ENCODE peak calls at places on chromosomes 2 and 18, in six cellular contexts. I is IMR-90; E is psoas muscle; T is tibial nerve; Q is naive thymus-derived CD4-positive, alpha-beta T cell; F is Karpas-422. M is an unnamed sample.

GRCh38 chr2:209721497-209721896 is 50.1 kb upstream of the UNC80 start:
- DNase-seq in F (no peak), T (no peak), I (no peak), E (no peak), Q (no peak), M (no peak)

GRCh38 chr2:212284166-212284565 is 254.4 kb downstream of the ERBB4 start:
- DNase-seq in I (no peak), Q (no peak), F (no peak), T (no peak), E (no peak), M (no peak)

GRCh38 chr2:240200230-240201051 is 60.0 kb upstream of the OTOS start:
- DNase-seq in T (no peak), Q (no peak), I (peak), F (no peak), E (no peak), M (peak)

GRCh38 chr2:33208400-33208799 is 261.6 kb downstream of the LTBP1 start:
- DNase-seq in E (no peak), Q (no peak), I (no peak), T (no peak), F (peak), M (no peak)

GRCh38 chr18:31587538-31587937 is 4.1 kb upstream of the TTR start:
- DNase-seq in F (no peak), Q (no peak), T (no peak), I (peak), E (no peak), M (no peak)

GRCh38 chr2:71215447-71215846 is 11.5 kb downstream of the PAIP2B start:
- DNase-seq in Q (no peak), I (no peak), T (no peak), E (no peak), F (no peak), M (no peak)

GRCh38 chr2:238694136-238694755 is 153.6 kb upstream of the TWIST2 start:
- DNase-seq in E (no peak), I (no peak), T (no peak), Q (no peak), F (no peak), M (no peak)

GRCh38 chr2:14301331-14301730 is 331.2 kb upstream of the LRATD1 start:
- DNase-seq in T (no peak), Q (no peak), E (no peak), I (no peak), F (no peak), M (peak)

GRCh38 chr2:119085613-119086012 is 72.9 kb downstream of the C1QL2 start:
- DNase-seq in Q (no peak), I (no peak), T (no peak), E (no peak), F (no peak), M (no peak)

GRCh38 chr18:34970106-34970505 is 71.1 kb upstream of the MAPRE2 start:
- DNase-seq in I (peak), E (no peak), Q (no peak), T (no peak), F (no peak), M (no peak)

GRCh38 chr2:171247741-171248140 is 87.0 kb upstream of the TLK1 start:
- DNase-seq in Q (no peak), F (no peak), I (no peak), E (no peak), T (no peak), M (no peak)

GRCh38 chr2:31886700-31887099 is 124.1 kb downstream of the MEMO1 start:
- DNase-seq in F (peak), I (no peak), Q (no peak), T (no peak), E (no peak), M (peak)

GRCh38 chr2:110802213-110802932 is 70.0 kb downstream of the ACOXL start:
- DNase-seq in I (no peak), E (no peak), T (no peak), Q (no peak), F (no peak), M (peak)

GRCh38 chr2:241822264-241822623 is 13.3 kb downstream of the NEU4 start:
- DNase-seq in F (no peak), E (no peak), T (no peak), Q (no peak), I (no peak), M (no peak)

GRCh38 chr2:165776796-165777195 is 17.3 kb downstream of the GALNT3 start:
- DNase-seq in I (no peak), E (no peak), Q (no peak), F (no peak), T (no peak), M (no peak)

GRCh38 chr2:121617042-121617599 is 32.1 kb downstream of the CLASP1 start:
- DNase-seq in I (peak), F (no peak), E (no peak), Q (peak), T (no peak), M (no peak)

GRCh38 chr18:11955299-11956029 is 25.8 kb upstream of the IMPA2 start:
- DNase-seq in E (peak), T (peak), Q (no peak), I (peak), F (no peak), M (peak)

GRCh38 chr2:12796617-12797016 is 79.9 kb downstream of the TRIB2 start:
- DNase-seq in T (peak), I (no peak), Q (no peak), F (no peak), E (peak), M (no peak)

GRCh38 chr2:30503007-30503691 is 56.1 kb downstream of the LCLAT1 start:
- DNase-seq in F (peak), E (no peak), I (no peak), Q (peak), T (no peak), M (no peak)

GRCh38 chr2:31125918-31126695 is 12.1 kb downstream of the GALNT14 start:
- DNase-seq in T (no peak), Q (no peak), F (no peak), I (no peak), E (no peak), M (no peak)

GRCh38 chr2:150063432-150063889 is 424.0 kb downstream of the RND3 start:
- DNase-seq in E (no peak), F (no peak), T (no peak), I (peak), Q (no peak), M (no peak)

GRCh38 chr2:174878537-174879147 is 114.4 kb upstream of the CHRNA1 start:
- DNase-seq in I (peak), T (no peak), Q (no peak), F (no peak), E (peak), M (no peak)

GRCh38 chr2:128440666-128441340 is 122.1 kb upstream of the HS6ST1 start:
- DNase-seq in I (no peak), Q (no peak), E (no peak), T (no peak), F (no peak), M (peak)

GRCh38 chr18:51510020-51510419 is 312.5 kb upstream of the MEX3C start:
- DNase-seq in I (no peak), E (no peak), Q (no peak), T (no peak), F (no peak), M (no peak)

GRCh38 chr2:129936334-129936934 is 43.0 kb upstream of the RAB6C start:
- DNase-seq in T (no peak), E (no peak), F (no peak), I (no peak), Q (peak), M (peak)

GRCh38 chr2:176090870-176091269 is 1.7 kb upstream of the HOXD13 start:
- DNase-seq in E (no peak), T (no peak), Q (no peak), F (no peak), I (no peak), M (peak)

GRCh38 chr2:111896576-111896975 is 1.8 kb upstream of the MERTK start:
- DNase-seq in F (no peak), E (no peak), Q (no peak), T (no peak), I (no peak), M (no peak)

GRCh38 chr2:20766798-20767644 is 55.9 kb downstream of the LDAH start:
- DNase-seq in I (no peak), E (no peak), T (no peak), F (no peak), Q (no peak), M (no peak)

GRCh38 chr18:57900906-57901305 is 97.8 kb upstream of the ATP8B1 start:
- DNase-seq in Q (no peak), T (no peak), I (no peak), F (no peak), E (no peak), M (no peak)

GRCh38 chr2:74740395-74741075 is 86.5 kb downstream of the SEMA4F start:
- DNase-seq in E (peak), Q (no peak), T (no peak), F (no peak), I (peak), M (peak)

GRCh38 chr2:32772623-32773221 is 144.9 kb downstream of the TTC27 start:
- DNase-seq in F (peak), E (no peak), T (no peak), I (peak), Q (no peak), M (peak)

GRCh38 chr2:61905372-61906186 is at the start of gene COMMD1:
- DNase-seq in E (peak), T (peak), Q (peak), F (peak), I (peak), M (peak)

GRCh38 chr18:11780042-11780441 is 71.2 kb upstream of the CHMP1B start:
- DNase-seq in T (no peak), F (no peak), Q (no peak), E (no peak), I (no peak), M (no peak)

GRCh38 chr2:45992021-45992745 is 305.0 kb upstream of the EPAS1 start:
- DNase-seq in F (no peak), I (peak), Q (no peak), T (no peak), E (peak), M (no peak)

GRCh38 chr2:240636563-240637115 is 11.4 kb downstream of the GPR35 start:
- DNase-seq in T (no peak), F (no peak), Q (no peak), I (no peak), E (no peak), M (no peak)

GRCh38 chr2:161228511-161229240 is 68.4 kb downstream of the TANK start:
- DNase-seq in E (no peak), I (peak), F (no peak), T (no peak), Q (no peak), M (no peak)

GRCh38 chr2:3248754-3249476 is 128.7 kb downstream of the EIPR1 start:
- DNase-seq in F (no peak), I (no peak), T (no peak), E (no peak), Q (no peak), M (no peak)
- H3K27ac ChIP-seq in F (no peak), I (no peak), T (no peak), E (no peak), Q (no peak), M (no peak)

GRCh38 chr2:85936421-85937068 is 47.8 kb upstream of the ST3GAL5 start:
- DNase-seq in I (no peak), T (no peak), E (no peak), F (no peak), Q (no peak), M (no peak)

GRCh38 chr2:85933753-85934594 is 45.2 kb upstream of the ST3GAL5 start:
- DNase-seq in E (no peak), I (peak), F (no peak), T (no peak), Q (no peak), M (no peak)

GRCh38 chr2:85937069-85937439 is 48.3 kb upstream of the ST3GAL5 start:
- DNase-seq in Q (no peak), E (no peak), F (no peak), I (no peak), T (no peak), M (no peak)

GRCh38 chr2:85935746-85936208 is 47.0 kb upstream of the ST3GAL5 start:
- DNase-seq in T (no peak), E (no peak), I (peak), F (no peak), Q (no peak), M (peak)

GRCh38 chr2:85935170-85935745 is 46.5 kb upstream of the ST3GAL5 start:
- DNase-seq in E (no peak), T (no peak), F (no peak), I (no peak), Q (no peak), M (no peak)
- H3K27ac ChIP-seq in E (no peak), T (no peak), F (no peak), I (no peak), Q (no peak), M (peak)

GRCh38 chr2:27079233-27080139 is 1.1 kb downstream of the EMILIN1 start:
- DNase-seq in I (no peak), Q (no peak), F (no peak), T (no peak), E (peak), M (no peak)
- H3K27ac ChIP-seq in I (peak), Q (no peak), F (no peak), T (peak), E (peak), M (peak)

DNA sequence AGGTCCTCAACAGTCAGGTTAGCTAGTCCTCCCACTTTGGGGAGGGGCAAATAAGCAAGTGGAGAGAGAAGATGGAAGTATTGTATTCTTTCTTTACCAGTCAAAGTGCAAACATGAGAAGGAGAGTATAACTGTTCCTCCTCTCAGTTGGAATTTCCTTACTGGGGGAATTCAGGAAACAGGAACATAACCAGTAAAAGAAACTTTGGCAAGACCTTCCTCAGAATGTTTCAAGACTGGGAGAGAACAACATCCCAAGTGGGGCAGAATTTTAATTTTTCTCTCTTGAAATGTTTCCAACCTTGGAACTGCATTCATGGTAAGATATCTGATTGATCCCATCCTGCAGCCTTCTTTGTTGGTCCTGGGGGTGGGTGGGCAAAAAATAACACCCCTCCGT is 552.4 kb upstream of the TNP1 start:
- DNase-seq in I (no peak), E (no peak), F (no peak), Q (no peak), T (no peak), M (no peak)
- H3K27ac ChIP-seq in I (peak), E (peak), F (no peak), Q (no peak), T (no peak), M (no peak)

DNA sequence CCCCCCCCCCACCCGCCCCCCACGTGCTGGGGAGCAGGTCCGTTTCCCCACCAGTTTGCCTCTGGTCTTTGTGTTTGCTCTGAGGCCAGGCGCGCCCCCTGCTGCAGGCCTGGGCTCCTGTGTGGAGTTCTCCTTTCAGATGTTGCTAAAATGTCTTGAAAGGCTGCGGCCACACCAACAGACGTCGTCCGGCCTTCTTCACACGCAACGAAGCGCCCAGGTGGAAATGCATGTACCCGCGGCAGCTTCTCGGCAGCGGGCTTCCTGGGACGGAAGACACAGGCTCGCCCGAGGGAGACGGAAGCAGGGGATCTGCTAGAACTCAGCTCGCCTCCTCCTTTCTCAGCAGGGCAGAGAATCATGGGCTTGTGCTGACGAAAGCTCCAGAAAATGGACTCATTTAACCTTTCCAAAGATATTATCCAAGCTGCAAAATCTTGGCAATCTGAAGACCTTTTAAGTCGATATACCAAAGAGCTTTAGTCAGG is 125.3 kb upstream of the ZNF516 start:
- DNase-seq in E (peak), Q (peak), F (peak), T (peak), I (peak), M (peak)
- H3K27ac ChIP-seq in E (no peak), Q (peak), F (no peak), T (peak), I (peak), M (peak)

GRCh38 chr2:133518646-133519344 is 49.5 kb downstream of the NCKAP5 start:
- DNase-seq in E (no peak), T (no peak), F (no peak), I (peak), Q (no peak), M (no peak)

GRCh38 chr2:133521146-133521745 is 47.0 kb downstream of the NCKAP5 start:
- DNase-seq in I (peak), F (no peak), T (no peak), Q (no peak), E (no peak), M (no peak)

GRCh38 chr2:133525090-133525489 is 43.2 kb downstream of the NCKAP5 start:
- DNase-seq in E (no peak), F (no peak), T (no peak), Q (no peak), I (no peak), M (no peak)

GRCh38 chr2:133523406-133523805 is 44.9 kb downstream of the NCKAP5 start:
- DNase-seq in T (no peak), I (peak), E (no peak), Q (no peak), F (no peak), M (no peak)

DNA sequence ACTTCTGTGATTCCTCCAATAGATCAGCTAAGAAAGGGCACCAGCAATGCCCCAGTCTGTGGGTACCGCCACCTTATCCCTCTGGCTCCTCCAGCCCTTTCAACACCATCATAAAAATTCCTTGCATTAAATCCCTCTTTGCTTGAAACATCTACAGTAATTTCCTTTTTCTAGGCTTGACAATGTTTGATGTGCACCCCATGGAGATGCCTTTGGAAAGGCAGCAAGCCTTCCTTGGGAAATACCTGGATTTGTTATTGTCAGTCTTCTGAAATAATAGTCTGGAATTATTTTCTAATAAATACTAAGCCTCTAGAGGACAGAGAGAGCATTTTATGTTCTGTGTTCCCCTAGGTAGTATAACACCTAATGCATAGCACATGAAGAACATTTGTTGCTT is 46.1 kb downstream of the NCKAP5 start:
- DNase-seq in I (no peak), T (no peak), Q (no peak), E (no peak), F (no peak), M (no peak)
- H3K27ac ChIP-seq in I (peak), T (no peak), Q (no peak), E (no peak), F (no peak), M (no peak)

GRCh38 chr18:61727241-61727640 is 165.6 kb downstream of the RNF152 start:
- DNase-seq in Q (no peak), I (peak), F (no peak), E (no peak), T (no peak), M (no peak)
- H3K27ac ChIP-seq in Q (no peak), I (no peak), F (no peak), E (no peak), T (no peak), M (no peak)

GRCh38 chr18:63681449-63682381 is 20.0 kb upstream of the SERPINB3 start:
- DNase-seq in Q (no peak), E (no peak), I (no peak), F (no peak), T (no peak), M (no peak)
- H3K27ac ChIP-seq in Q (no peak), E (no peak), I (no peak), F (no peak), T (no peak), M (no peak)

GRCh38 chr2:64054166-64054915 is 35.1 kb upstream of the VPS54 start:
- DNase-seq in I (no peak), Q (no peak), E (no peak), F (no peak), T (no peak), M (no peak)
- H3K27ac ChIP-seq in I (no peak), Q (no peak), E (no peak), F (no peak), T (no peak), M (no peak)

GRCh38 chr18:77657651-77658308 is 408.1 kb downstream of the GALR1 start:
- DNase-seq in I (no peak), F (no peak), Q (no peak), T (no peak), E (no peak), M (no peak)
- H3K27ac ChIP-seq in I (no peak), F (no peak), Q (no peak), T (no peak), E (no peak), M (no peak)

M was measured in endodermal cell.